ENCODE peak calls at places on chromosomes 12 and 14, in ten cellular contexts. D is GM10248; W is endodermal cell; U is CD4-positive, alpha-beta T cell; P is right atrium auricular region; M is tibial artery; A is AG04449; Y is ovary; R is GM23338; J is heart right ventricle. F is an unnamed sample.

GRCh38 chr12:123942277-123942653 is 30.4 kb downstream of the CCDC92 start:
- DNase-seq in D (no peak), W (no peak), U (no peak), P (no peak), M (no peak), A (peak), Y (no peak), R (no peak), J (no peak), F (no peak)

GRCh38 chr14:73591690-73592448 is at the start of gene ACOT4:
- DNase-seq in D (peak), W (peak), U (peak), P (no peak), M (no peak), A (no peak), Y (no peak), R (peak), J (peak), F (no peak)

GRCh38 chr12:125341422-125341821 is 276.2 kb downstream of the AACS start:
- DNase-seq in D (no peak), W (no peak), U (no peak), P (no peak), M (no peak), A (no peak), Y (no peak), R (no peak), J (no peak), F (no peak)

GRCh38 chr14:56874375-56874774 is 64.1 kb upstream of the OTX2 start:
- DNase-seq in D (peak), W (peak), U (no peak), P (no peak), M (no peak), A (no peak), Y (no peak), R (peak), J (no peak), F (no peak)

GRCh38 chr14:34113051-34113511 is 162.2 kb upstream of the EGLN3 start:
- DNase-seq in D (no peak), W (no peak), U (no peak), P (no peak), M (no peak), A (peak), Y (no peak), R (no peak), J (no peak), F (no peak)

GRCh38 chr14:50792634-50793068 is 38.3 kb downstream of the NIN start:
- DNase-seq in D (no peak), W (no peak), U (no peak), P (no peak), M (no peak), A (no peak), Y (no peak), R (no peak), J (no peak), F (no peak)

GRCh38 chr12:47561746-47562145 is 144.1 kb downstream of the RPAP3 start:
- DNase-seq in D (no peak), W (no peak), U (no peak), P (no peak), M (no peak), A (no peak), Y (no peak), R (no peak), J (no peak), F (no peak)

GRCh38 chr14:64763801-64764511 is 59.7 kb downstream of the PLEKHG3 start:
- DNase-seq in D (no peak), W (peak), U (no peak), P (no peak), M (peak), A (peak), Y (peak), R (peak), J (no peak), F (no peak)

GRCh38 chr14:29233188-29233587 is 466.6 kb downstream of the FOXG1 start:
- DNase-seq in D (no peak), W (no peak), U (no peak), P (no peak), M (no peak), A (no peak), Y (no peak), R (no peak), J (no peak), F (no peak)

GRCh38 chr12:40146800-40147797 is 41.2 kb upstream of the SLC2A13 start:
- DNase-seq in D (no peak), W (no peak), U (no peak), P (no peak), M (no peak), A (no peak), Y (no peak), R (no peak), J (no peak), F (no peak)

DNA sequence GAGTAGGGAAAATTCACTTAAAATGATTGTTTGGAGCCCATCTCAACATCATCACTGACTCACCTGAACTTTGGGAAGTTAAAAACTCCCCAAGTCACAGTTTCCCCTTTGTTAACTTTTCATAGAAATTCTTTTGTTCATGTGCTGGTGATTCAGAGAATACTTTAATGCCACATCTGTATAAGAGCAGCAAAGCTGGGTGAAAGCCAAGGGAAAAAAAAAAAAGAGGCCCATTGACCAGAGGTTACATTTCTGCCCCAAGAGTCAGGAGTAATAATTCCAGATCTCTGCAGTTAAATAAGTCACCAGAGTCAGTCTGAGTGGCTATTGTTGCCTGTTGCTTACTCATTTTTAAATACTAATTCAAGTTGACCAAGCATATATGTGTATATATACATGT is 136.4 kb upstream of the LGR5 start:
- DNase-seq in D (no peak), W (no peak), U (no peak), P (no peak), M (no peak), A (no peak), Y (no peak), R (no peak), J (no peak), F (no peak)
- TF ChIP-seq CTCF in D (no peak), W (no peak), U (no peak), P (no peak), M (no peak), A (no peak), Y (no peak), R (no peak), J (no peak), F (no peak)

GRCh38 chr12:52050771-52051541 is at the start of gene NR4A1:
- DNase-seq in D (peak), W (peak), U (peak), P (peak), M (peak), A (no peak), Y (peak), R (peak), J (peak), F (peak)
- TF ChIP-seq CTCF in D (peak), W (peak), U (no peak), P (peak), M (no peak), A (no peak), Y (peak), R (no peak), J (no peak), F (no peak)

DNA sequence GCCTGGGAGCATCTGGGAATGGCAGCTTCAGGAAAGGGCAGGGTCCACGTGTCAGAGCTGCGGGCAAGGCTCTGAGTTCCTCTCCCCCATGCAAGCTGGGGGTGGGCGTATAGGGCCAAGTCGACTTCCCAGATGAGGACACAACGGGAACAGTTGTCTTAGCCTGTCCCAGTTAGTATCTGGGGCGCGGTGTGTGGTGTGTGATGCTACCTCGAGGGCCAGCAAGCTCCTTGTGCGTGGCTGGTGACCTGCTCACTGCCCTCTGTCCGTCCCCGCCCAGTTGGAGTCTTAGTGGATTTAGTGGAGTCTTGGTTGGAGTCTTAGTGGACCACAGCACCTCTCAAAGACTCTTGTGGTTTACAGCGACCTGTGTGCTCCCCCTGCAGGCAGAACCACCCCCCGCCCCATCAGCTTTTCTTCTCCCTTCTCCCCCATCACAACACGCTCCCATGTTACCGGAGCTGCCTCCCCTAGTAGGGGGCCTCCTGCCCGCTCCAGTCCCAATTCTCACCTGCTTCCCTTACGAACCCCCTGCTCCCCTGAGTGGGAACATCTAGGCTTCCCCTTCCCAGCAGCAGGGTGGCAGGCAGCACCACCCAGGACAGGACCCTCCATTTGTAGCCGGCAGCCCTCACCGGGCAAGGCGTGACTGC is 8.7 kb downstream of the ASPG start:
- DNase-seq in D (no peak), W (no peak), U (no peak), P (no peak), M (no peak), A (no peak), Y (no peak), R (peak), J (no peak), F (no peak)
- TF ChIP-seq CTCF in D (no peak), W (no peak), U (no peak), P (no peak), M (no peak), A (no peak), Y (no peak), R (peak), J (no peak), F (no peak)

GRCh38 chr12:120316798-120317257 is 10.8 kb downstream of the PLA2G1B start:
- DNase-seq in D (no peak), W (no peak), U (no peak), P (no peak), M (no peak), A (no peak), Y (no peak), R (no peak), J (no peak), F (no peak)

GRCh38 chr12:120317258-120318105 is 10.1 kb downstream of the PLA2G1B start:
- DNase-seq in D (peak), W (peak), U (peak), P (peak), M (peak), A (peak), Y (peak), R (peak), J (peak), F (peak)

DNA sequence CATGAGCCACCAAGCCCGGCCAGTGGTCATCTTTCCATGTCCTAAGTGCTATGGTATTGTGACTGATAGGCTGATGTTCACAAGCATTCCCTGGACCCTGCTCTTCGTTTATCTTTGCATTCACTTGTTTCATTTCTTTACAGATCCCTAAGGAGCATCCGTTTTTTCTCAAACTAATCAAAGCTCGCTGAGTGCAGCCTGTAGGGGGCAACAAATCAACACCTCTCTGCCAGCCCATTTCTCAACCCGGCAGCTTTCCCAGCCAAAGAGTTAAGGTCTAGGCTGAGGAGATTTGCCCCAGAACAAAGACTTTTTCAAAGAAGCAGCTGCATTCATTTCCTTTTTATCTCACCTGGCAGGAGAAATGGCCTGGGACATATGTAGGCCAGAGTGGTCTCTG is 12.1 kb downstream of the SIRT4 start:
- DNase-seq in D (no peak), W (peak), U (no peak), P (no peak), M (no peak), A (no peak), Y (no peak), R (peak), J (no peak), F (no peak)
- TF ChIP-seq CTCF in D (no peak), W (peak), U (no peak), P (no peak), M (no peak), A (no peak), Y (no peak), R (peak), J (no peak), F (peak)

GRCh38 chr14:35879654-35880249 is 53.6 kb downstream of the BRMS1L start:
- DNase-seq in D (peak), W (no peak), U (no peak), P (no peak), M (no peak), A (no peak), Y (no peak), R (peak), J (no peak), F (no peak)

GRCh38 chr14:35881280-35881679 is 55.1 kb downstream of the BRMS1L start:
- DNase-seq in D (no peak), W (no peak), U (no peak), P (no peak), M (no peak), A (no peak), Y (no peak), R (no peak), J (no peak), F (no peak)

GRCh38 chr14:35878272-35879140 is 52.4 kb downstream of the BRMS1L start:
- DNase-seq in D (no peak), W (no peak), U (no peak), P (no peak), M (no peak), A (peak), Y (peak), R (no peak), J (no peak), F (no peak)

GRCh38 chr14:35879141-35879648 is 53.1 kb downstream of the BRMS1L start:
- DNase-seq in D (no peak), W (no peak), U (no peak), P (no peak), M (no peak), A (no peak), Y (no peak), R (no peak), J (no peak), F (no peak)

DNA sequence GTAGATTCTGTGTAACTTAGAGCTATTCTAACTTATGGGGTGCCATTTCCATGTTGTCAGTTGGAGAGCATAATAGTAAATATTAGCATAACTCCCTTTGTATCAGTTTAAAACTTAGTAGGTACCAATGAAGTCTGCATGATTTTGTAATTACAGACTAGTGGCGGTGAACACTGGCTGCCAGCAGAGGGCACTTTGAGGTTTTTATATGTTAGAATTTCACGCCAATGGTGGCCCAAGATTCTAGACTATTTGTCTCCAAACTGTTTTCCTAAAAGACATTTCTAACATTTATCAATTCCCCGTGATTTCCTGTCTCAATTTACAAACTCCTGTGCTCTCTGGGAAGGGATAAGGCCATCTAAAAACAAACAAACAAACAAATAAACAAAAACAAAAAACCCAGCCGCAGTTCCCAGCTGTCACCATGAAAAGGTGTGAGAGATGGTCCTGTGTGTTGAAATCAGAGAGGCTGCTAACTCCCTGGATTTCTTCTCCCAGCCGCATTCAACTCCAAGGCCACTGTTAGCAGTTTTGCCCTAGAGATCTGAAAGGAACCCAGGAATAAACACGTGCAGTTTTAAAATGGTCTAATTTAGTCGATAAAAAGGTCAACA is 57.6 kb downstream of the BRMS1L start:
- DNase-seq in D (peak), W (peak), U (no peak), P (no peak), M (no peak), A (no peak), Y (no peak), R (peak), J (no peak), F (no peak)
- TF ChIP-seq CTCF in D (peak), W (peak), U (peak), P (peak), M (peak), A (peak), Y (no peak), R (peak), J (peak), F (peak)

GRCh38 chr12:107990325-107990724 is 138.8 kb upstream of the WSCD2 start:
- DNase-seq in D (peak), W (peak), U (peak), P (no peak), M (no peak), A (no peak), Y (no peak), R (peak), J (no peak), F (no peak)
- TF ChIP-seq CTCF in D (peak), W (peak), U (peak), P (peak), M (peak), A (no peak), Y (no peak), R (peak), J (peak), F (peak)

GRCh38 chr12:57549203-57549908 is 488 bp upstream of the KIF5A start:
- DNase-seq in D (no peak), W (peak), U (no peak), P (no peak), M (peak), A (no peak), Y (no peak), R (peak), J (no peak), F (no peak)

GRCh38 chr12:57548488-57548887 is 1.4 kb upstream of the KIF5A start:
- DNase-seq in D (no peak), W (no peak), U (no peak), P (no peak), M (peak), A (no peak), Y (no peak), R (no peak), J (no peak), F (no peak)

GRCh38 chr12:57545809-57546437 is 1.1 kb downstream of the DCTN2 start:
- DNase-seq in D (no peak), W (peak), U (no peak), P (no peak), M (peak), A (no peak), Y (no peak), R (peak), J (no peak), F (no peak)

GRCh38 chr12:57547366-57548315 is 649 bp upstream of the DCTN2 start:
- DNase-seq in D (no peak), W (no peak), U (no peak), P (no peak), M (no peak), A (no peak), Y (no peak), R (no peak), J (no peak), F (no peak)

DNA sequence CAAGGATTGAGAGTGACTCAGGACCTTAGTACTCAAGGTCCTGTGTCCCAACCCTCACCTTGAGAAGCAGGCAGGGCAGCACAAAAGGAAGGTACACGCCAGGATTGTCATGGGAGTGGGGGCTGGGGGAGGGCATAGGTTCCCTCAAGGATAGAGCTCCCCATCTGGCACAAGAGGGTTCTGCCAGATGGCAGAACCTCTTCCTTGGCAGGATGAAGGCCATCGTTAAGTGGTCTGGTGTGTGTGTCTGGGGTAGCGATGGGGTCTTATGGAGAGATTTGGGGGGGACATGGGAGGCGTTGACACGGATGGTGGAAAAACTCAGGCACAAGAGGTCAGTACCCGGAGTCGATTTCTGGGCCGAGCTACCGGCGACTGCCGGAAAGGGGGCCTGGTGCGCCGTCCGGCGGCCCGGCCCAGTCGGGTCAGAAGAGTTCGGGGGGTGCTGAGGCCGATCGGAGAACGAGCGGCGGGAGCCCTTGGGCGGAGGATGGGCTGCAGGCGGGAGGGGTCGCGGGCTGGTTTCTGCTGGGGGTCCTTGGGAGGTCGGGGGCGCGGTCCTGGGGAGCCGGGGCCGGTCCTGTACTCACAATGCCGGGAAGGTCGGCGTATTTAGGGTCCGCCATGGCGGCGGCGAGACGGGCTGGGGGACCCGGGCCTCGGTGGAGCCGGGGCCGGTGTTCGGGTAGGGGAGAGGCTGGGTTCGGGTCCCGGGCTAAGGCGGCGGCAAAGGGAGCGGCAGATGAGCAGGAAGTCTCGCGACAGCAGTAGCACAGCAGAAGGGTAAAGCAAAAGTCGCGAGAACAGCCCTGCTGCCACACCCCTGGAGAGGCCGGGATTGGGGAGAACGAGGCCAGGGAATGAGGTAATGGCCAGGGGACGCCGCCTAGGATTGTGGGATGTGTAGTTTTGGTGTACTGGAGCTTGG is at the start of gene DCTN2:
- DNase-seq in D (peak), W (peak), U (peak), P (peak), M (peak), A (peak), Y (peak), R (peak), J (peak), F (peak)
- TF ChIP-seq CTCF in D (peak), W (no peak), U (no peak), P (peak), M (no peak), A (no peak), Y (no peak), R (no peak), J (no peak), F (peak)